ENCODE peak calls at places on chromosomes 3 and 15, in five cellular contexts. R is IMR-90, Y is mesenchymal stem cell, V is H1, C is neuronal stem cell. W is an unnamed sample. For H3K27me3, the result is how much of the 10 kb centered on the place peaks cover.

GRCh38 chr3:42493126-42493797 is 9.2 kb upstream of the VIPR1 start:
- DNase-seq in R (no peak), Y (no peak), V (peak), C (no peak), W (peak)

GRCh38 chr15:64623347-64624024 is 151.9 kb downstream of the RBPMS2 start:
- DNase-seq in R (peak), Y (no peak), V (no peak), C (no peak), W (no peak)

GRCh38 chr15:49462242-49462641 is 39.2 kb downstream of the FGF7 start:
- DNase-seq in R (no peak), Y (no peak), V (no peak), C (no peak), W (no peak)

GRCh38 chr3:149023951-149024350 is 32.6 kb downstream of the GYG1 start:
- DNase-seq in R (peak), Y (no peak), V (no peak), C (no peak), W (no peak)

GRCh38 chr15:34318277-34319079 is 19.1 kb downstream of the SLC12A6 start:
- DNase-seq in R (peak), Y (peak), V (peak), C (peak), W (peak)

GRCh38 chr15:77497942-77498361 is 77.3 kb downstream of the HMG20A start:
- DNase-seq in R (peak), Y (peak), V (no peak), C (no peak), W (no peak)

GRCh38 chr3:156259896-156260788 is 139.8 kb downstream of the KCNAB1 start:
- DNase-seq in R (no peak), Y (no peak), V (no peak), C (no peak), W (no peak)

GRCh38 chr15:62145015-62145735 is 19.9 kb downstream of the C2CD4B start:
- DNase-seq in R (no peak), Y (no peak), V (no peak), C (no peak), W (no peak)

GRCh38 chr15:39598186-39598850 is 17.4 kb downstream of the THBS1 start:
- DNase-seq in R (peak), Y (peak), V (no peak), C (no peak), W (no peak)

GRCh38 chr3:169542347-169542751 is 121.2 kb downstream of the MECOM start:
- DNase-seq in R (no peak), Y (no peak), V (no peak), C (no peak), W (no peak)

GRCh38 chr15:22952826-22953579 is 27.2 kb downstream of the CYFIP1 start:
- DNase-seq in R (no peak), Y (no peak), V (peak), C (peak), W (peak)

GRCh38 chr3:106822204-106822603 is 555.0 kb upstream of the CCDC54 start:
- DNase-seq in R (no peak), Y (no peak), V (no peak), C (no peak), W (no peak)

GRCh38 chr15:91603681-91604080 is 249.8 kb upstream of the SLCO3A1 start:
- DNase-seq in R (no peak), Y (no peak), V (no peak), C (no peak), W (no peak)

GRCh38 chr3:156341831-156342416 is 213.0 kb downstream of the SSR3 start:
- DNase-seq in R (no peak), Y (no peak), V (no peak), C (no peak), W (no peak)

GRCh38 chr3:182911782-182912111 is 68.6 kb downstream of the DCUN1D1 start:
- DNase-seq in R (no peak), Y (no peak), V (no peak), C (no peak), W (peak)

GRCh38 chr3:184562875-184563568 is 1.4 kb downstream of the EPHB3 start:
- DNase-seq in R (peak), Y (peak), V (no peak), C (no peak), W (no peak)

GRCh38 chr3:37377670-37378069 is 203.3 kb upstream of the LRRFIP2 start:
- DNase-seq in R (no peak), Y (no peak), V (no peak), C (no peak), W (no peak)

GRCh38 chr3:37384117-37384516 is 209.7 kb upstream of the LRRFIP2 start:
- DNase-seq in R (no peak), Y (no peak), V (no peak), C (no peak), W (no peak)

GRCh38 chr3:37387462-37387861 is 213.1 kb upstream of the LRRFIP2 start:
- DNase-seq in R (no peak), Y (no peak), V (no peak), C (no peak), W (no peak)

GRCh38 chr3:37386627-37387230 is 212.3 kb upstream of the LRRFIP2 start:
- DNase-seq in R (peak), Y (peak), V (no peak), C (no peak), W (no peak)

DNA sequence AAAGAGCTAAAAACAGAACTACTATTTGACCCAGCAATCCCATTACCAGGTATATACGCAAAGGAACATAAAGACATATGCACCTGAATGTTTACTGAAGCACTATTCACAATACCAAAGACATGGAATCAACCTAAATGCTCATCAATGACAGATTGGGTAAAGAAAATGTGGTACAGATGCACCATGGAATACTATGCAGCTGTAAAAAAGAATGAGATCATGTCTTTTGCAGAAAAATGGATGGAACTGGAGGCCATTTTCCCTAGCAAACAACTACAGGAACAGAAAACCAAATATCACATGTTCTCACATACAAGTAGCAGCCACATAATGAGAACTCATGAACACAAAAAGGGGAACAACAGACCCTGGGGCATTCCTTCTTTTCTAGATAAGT is 208.9 kb upstream of the LRRFIP2 start:
- DNase-seq in R (no peak), Y (no peak), V (no peak), C (no peak), W (no peak)
- H2AK5ac ChIP-seq in R (no peak), Y (no peak), V (no peak), C (no peak), W (no peak)

DNA sequence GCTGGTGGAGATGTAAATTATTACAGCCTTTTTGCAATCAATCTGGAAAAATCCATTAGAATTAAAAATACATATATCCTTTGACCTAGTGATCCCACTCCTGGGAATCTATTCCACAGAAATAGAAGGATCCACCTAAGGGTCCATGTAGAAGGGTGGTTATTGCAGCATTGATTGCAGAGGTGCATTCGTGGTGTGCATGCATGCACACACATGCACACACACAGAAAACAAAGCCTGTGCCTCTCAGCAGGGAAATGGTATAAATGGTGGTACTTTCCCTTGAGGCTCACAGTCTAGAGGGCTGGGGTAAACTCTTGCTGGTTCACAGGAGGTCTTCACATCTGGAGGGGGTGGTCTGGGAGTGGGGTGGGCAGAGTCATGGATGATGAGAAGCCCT is 19.4 kb upstream of the ADPGK start:
- DNase-seq in R (no peak), Y (no peak), V (no peak), C (no peak), W (no peak)
- H3K27me3 ChIP-seq in R (under half), Y (under half), V (under half), C (under half), W (under half)

GRCh38 chr3:72485649-72486048 is 362.6 kb downstream of the SHQ1 start:
- DNase-seq in R (peak), Y (peak), V (no peak), C (no peak), W (no peak)

GRCh38 chr3:72487078-72487765 is 361.0 kb downstream of the SHQ1 start:
- DNase-seq in R (peak), Y (peak), V (no peak), C (no peak), W (peak)

GRCh38 chr3:72488736-72489030 is 359.6 kb downstream of the SHQ1 start:
- DNase-seq in R (peak), Y (peak), V (no peak), C (no peak), W (no peak)

GRCh38 chr3:72489916-72490315 is 358.3 kb downstream of the SHQ1 start:
- DNase-seq in R (no peak), Y (no peak), V (no peak), C (no peak), W (no peak)

DNA sequence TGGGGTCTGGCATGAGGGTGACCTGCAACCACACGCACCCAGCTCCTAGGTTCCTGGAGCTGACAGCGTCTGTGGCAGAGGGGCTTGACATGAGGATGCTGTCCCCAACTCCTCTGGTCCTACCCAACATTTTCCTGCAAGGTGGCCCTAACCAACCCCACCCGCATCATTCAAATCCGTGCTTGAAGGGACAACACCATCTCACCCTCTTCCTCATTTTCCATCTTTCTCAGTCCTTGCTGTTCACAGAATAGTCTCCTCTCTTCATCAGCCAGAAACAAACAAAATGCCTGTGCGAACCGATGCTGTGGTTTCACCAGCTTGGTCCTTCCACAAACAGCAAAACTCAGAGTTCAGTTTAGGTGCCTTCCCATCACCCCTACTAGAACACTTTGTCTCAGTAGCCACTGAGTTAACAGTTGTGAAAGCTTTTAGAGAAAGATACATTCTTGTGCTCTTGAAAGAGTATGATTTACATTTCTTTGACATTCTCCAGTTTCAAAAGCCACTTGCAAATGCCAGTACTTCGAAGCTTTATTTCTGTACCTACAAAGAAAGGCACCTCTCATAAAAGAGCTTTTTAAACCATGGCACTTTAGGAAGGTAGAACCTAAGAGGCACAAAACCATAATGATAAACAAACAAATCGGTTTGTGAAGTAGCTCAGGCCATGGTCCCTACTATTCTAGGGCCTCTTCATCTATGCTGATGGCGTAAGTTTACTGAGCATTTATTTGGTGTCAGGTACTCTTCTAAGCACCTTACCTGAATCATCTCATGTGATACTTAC is 360.1 kb downstream of the SHQ1 start:
- DNase-seq in R (peak), Y (peak), V (no peak), C (no peak), W (no peak)
- H2AK5ac ChIP-seq in R (peak), Y (peak), V (peak), C (no peak), W (no peak)

DNA sequence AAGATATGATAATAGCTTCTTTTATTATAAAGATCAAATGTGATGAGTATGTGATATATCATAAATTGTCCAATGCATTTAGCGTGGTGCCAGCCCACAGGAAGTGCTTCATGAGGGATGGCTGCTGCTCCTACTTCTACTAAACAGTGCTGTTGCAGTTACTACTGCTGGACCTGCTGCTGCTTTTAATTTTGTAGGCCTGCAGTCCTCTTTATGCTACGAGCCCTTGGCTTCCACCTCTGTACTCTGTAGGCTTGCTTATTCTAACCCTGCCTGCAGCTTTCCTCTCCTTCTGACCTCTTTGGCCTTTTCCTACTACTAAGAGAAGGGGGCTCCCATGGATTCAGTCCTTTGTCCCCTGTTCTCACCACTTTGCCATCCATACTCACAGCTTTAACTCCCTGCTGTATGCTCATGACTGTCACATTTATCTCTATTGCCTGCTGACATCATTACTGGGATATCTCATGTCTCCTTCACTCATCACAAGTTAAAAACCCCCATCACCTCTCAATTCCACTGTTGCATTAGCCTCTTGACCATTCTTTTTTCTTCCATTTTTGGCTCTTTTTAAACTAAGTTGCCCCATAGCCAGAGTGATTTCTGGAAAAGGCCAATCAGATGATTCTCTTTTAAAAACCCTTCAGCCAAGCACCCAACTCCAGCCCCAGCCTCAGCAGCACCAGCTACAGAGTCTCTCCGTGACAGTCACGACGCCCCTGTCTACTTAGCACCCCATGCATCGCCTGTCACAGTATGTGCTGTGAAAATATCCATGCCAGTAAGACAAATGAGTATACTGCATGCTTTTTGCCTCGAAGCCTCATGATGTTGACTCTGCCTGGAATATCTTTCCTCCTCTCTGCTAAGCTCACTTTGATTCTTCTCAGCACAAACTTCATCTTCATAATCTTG is 56.3 kb downstream of the PLCL2 start:
- DNase-seq in R (no peak), Y (no peak), V (no peak), C (no peak), W (no peak)
- H3K27me3 ChIP-seq in R (under half), Y (under half), V (under half), C (under half), W (under half)

GRCh38 chr3:197444793-197445403 is 110.9 kb downstream of the BDH1 start:
- DNase-seq in R (no peak), Y (no peak), V (no peak), C (no peak), W (no peak)
- H2AK5ac ChIP-seq in R (no peak), Y (no peak), V (no peak), C (no peak), W (no peak)

W was measured in H9.